ENCODE peak calls at places on chromosome 1, in six cellular contexts. Y is IMR-90, Z is mesenchymal stem cell, P is H1, S is H9, L is trophoblast cell. F is an unnamed sample.

GRCh38 chr1:230127105-230128054 is 60.3 kb downstream of the GALNT2 start:
- DNase-seq in Y (no peak), Z (no peak), P (no peak), S (no peak), L (no peak), F (no peak)

GRCh38 chr1:58883037-58883887 is 99.4 kb upstream of the JUN start:
- DNase-seq in Y (peak; percentile 97), Z (peak; percentile 88), P (no peak), S (no peak), L (peak; percentile 45), F (no peak)

GRCh38 chr1:26405281-26405915 is 5.2 kb upstream of the LIN28A start:
- DNase-seq in Y (peak; percentile 70), Z (no peak), P (no peak), S (no peak), L (peak; percentile 89), F (no peak)

GRCh38 chr1:55695151-55695550 is 480.0 kb upstream of the USP24 start:
- DNase-seq in Y (no peak), Z (no peak), P (no peak), S (no peak), L (peak; percentile 32), F (no peak)

GRCh38 chr1:47914218-47914937 is 82.8 kb downstream of the TRABD2B start:
- DNase-seq in Y (no peak), Z (no peak), P (no peak), S (no peak), L (no peak), F (no peak)

GRCh38 chr1:3275471-3276340 is 178.8 kb upstream of the ARHGEF16 start:
- DNase-seq in Y (peak; percentile 1), Z (no peak), P (no peak), S (no peak), L (no peak), F (no peak)

GRCh38 chr1:33111965-33112364 is 31.0 kb downstream of the AZIN2 start:
- DNase-seq in Y (peak; percentile 44), Z (peak; percentile 20), P (no peak), S (no peak), L (peak; percentile 31), F (no peak)

GRCh38 chr1:215894617-215895016 is 327.5 kb downstream of the KCTD3 start:
- DNase-seq in Y (no peak), Z (no peak), P (no peak), S (no peak), L (no peak), F (no peak)

GRCh38 chr1:160178731-160179130 is 11.6 kb upstream of the CASQ1 start:
- DNase-seq in Y (no peak), Z (no peak), P (no peak), S (no peak), L (peak; percentile 75), F (no peak)

GRCh38 chr1:62198781-62199125 is 4.1 kb downstream of the L1TD1 start:
- DNase-seq in Y (no peak), Z (no peak), P (no peak), S (no peak), L (peak; percentile 13), F (no peak)

DNA sequence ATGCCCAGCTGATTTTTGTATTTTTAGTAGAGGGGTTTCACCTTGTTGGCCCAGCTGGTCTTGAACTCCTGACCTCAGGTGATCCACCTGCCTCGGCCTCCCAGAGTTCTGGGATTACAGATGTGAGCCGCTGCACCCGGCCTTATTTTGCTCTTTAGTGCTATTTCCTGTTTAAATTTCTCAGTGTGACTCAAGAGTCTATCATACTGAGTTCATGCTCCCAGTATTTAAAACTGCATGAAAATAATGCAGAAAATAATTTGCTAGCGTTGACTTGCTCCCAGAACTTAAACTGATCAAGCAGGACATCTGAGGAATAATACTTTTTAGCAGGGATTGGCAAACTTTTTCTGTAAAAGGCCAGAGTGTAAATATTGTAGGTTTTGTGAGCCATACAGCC is 86.4 kb upstream of the C1orf21 start:
- DNase-seq in Y (peak; percentile 76), Z (peak; percentile 38), P (no peak), S (no peak), L (no peak), F (no peak)
- H4K91ac ChIP-seq in Y (peak overlapping the region; percentile 48), Z (no peak overlapping the region), P (no peak overlapping the region), S (no peak overlapping the region), L (no peak overlapping the region), F (no peak overlapping the region)

GRCh38 chr1:205456868-205457724 is 1.3 kb upstream of the BLACAT1 start:
- DNase-seq in Y (no peak), Z (no peak), P (peak; percentile 86), S (peak; percentile 89), L (peak; percentile 40), F (no peak)
- H2BK120ac ChIP-seq in Y (no peak overlapping the region), Z (no peak overlapping the region), P (no peak overlapping the region), S (no peak overlapping the region), L (no peak overlapping the region), F (peak overlapping the region; percentile 90)

GRCh38 chr1:15733218-15733725 is 2.8 kb upstream of the SLC25A34 start:
- DNase-seq in Y (no peak), Z (no peak), P (no peak), S (no peak), L (no peak), F (no peak)

GRCh38 chr1:15735304-15736034 is 589 bp upstream of the SLC25A34 start:
- DNase-seq in Y (no peak), Z (no peak), P (no peak), S (no peak), L (peak; percentile 52), F (no peak)

GRCh38 chr1:15734901-15735300 is 1.2 kb upstream of the SLC25A34 start:
- DNase-seq in Y (no peak), Z (no peak), P (no peak), S (no peak), L (peak; percentile 92), F (no peak)

GRCh38 chr1:15733726-15734226 is 2.3 kb upstream of the SLC25A34 start:
- DNase-seq in Y (no peak), Z (no peak), P (no peak), S (no peak), L (no peak), F (no peak)

GRCh38 chr1:15734296-15734695 is 1.8 kb upstream of the SLC25A34 start:
- DNase-seq in Y (no peak), Z (no peak), P (no peak), S (no peak), L (no peak), F (no peak)
- H4K91ac ChIP-seq in Y (no peak overlapping the region), Z (no peak overlapping the region), P (no peak overlapping the region), S (no peak overlapping the region), L (peak overlapping the region; percentile 3), F (no peak overlapping the region)

GRCh38 chr1:214330715-214331114 is 49.8 kb downstream of the SMYD2 start:
- DNase-seq in Y (no peak), Z (no peak), P (no peak), S (no peak), L (no peak), F (no peak)
- H2BK120ac ChIP-seq in Y (no peak overlapping the region), Z (no peak overlapping the region), P (no peak overlapping the region), S (no peak overlapping the region), L (peak overlapping the region; percentile 8), F (no peak overlapping the region)

GRCh38 chr1:178488393-178488792 is 8.4 kb downstream of the CLEC20A start:
- DNase-seq in Y (no peak), Z (no peak), P (no peak), S (no peak), L (no peak), F (no peak)

GRCh38 chr1:178490967-178491366 is 5.8 kb downstream of the CLEC20A start:
- DNase-seq in Y (no peak), Z (no peak), P (no peak), S (no peak), L (no peak), F (no peak)

GRCh38 chr1:178491721-178492120 is 5.0 kb downstream of the CLEC20A start:
- DNase-seq in Y (no peak), Z (no peak), P (no peak), S (no peak), L (no peak), F (no peak)

GRCh38 chr1:178489399-178489798 is 7.4 kb downstream of the CLEC20A start:
- DNase-seq in Y (no peak), Z (no peak), P (no peak), S (no peak), L (no peak), F (no peak)

GRCh38 chr1:178490136-178490535 is 6.6 kb downstream of the CLEC20A start:
- DNase-seq in Y (no peak), Z (no peak), P (peak; percentile 33), S (no peak), L (no peak), F (no peak)
- H4K91ac ChIP-seq in Y (no peak overlapping the region), Z (no peak overlapping the region), P (no peak overlapping the region), S (no peak overlapping the region), L (no peak overlapping the region), F (no peak overlapping the region)

GRCh38 chr1:167720965-167721616 is 691 bp upstream of the MPZL1 start:
- DNase-seq in Y (peak; percentile 68), Z (peak; percentile 66), P (no peak), S (no peak), L (peak; percentile 31), F (peak; percentile 12)

GRCh38 chr1:167722152-167722869 is 529 bp downstream of the MPZL1 start:
- DNase-seq in Y (peak; percentile 19), Z (peak; percentile 60), P (no peak), S (peak; percentile 55), L (peak; percentile 43), F (peak; percentile 58)

GRCh38 chr1:167717351-167717750 is 4.4 kb upstream of the MPZL1 start:
- DNase-seq in Y (peak; percentile 64), Z (peak; percentile 66), P (no peak), S (no peak), L (peak; percentile 77), F (no peak)

GRCh38 chr1:167721617-167722151 is at the start of gene MPZL1:
- DNase-seq in Y (peak; percentile 92), Z (peak; percentile 94), P (peak; percentile 98), S (peak; percentile 92), L (peak; percentile 97), F (peak; percentile 93)

DNA sequence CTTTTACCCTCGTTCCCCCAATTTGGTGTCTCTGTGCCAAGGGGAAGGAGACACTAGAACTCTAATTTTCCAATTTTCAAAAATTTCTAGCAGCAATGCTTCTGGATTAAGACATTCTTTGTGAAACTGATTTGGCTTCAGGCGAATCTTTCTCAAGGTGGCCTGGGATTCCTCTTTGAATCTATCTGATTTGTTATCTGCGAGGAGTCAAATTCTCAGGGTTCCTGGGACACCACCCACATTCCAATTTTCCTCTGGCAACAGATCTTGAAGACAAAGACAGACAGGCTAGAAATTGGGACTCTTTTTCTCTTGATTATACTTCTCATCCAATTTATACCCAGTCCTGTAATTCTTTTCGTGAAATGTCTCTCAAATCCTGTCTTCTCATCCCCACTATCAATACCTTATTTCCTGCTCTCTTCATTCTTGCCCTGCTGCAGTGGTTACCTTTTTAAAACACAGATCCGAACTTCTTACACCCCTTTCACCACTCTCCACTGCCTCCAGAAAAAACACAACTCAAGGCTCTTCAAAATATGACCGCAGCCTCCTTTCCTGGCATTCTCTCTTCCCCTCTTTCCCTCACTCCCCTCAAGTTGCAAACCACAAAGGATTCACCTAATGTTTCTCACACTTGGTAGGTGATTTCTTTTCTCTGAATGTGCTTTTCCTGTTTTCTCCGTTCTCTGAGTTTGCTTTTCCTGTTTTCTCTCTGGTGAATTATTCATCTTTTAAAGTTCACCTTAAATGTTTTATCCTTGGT is 2.7 kb upstream of the MPZL1 start:
- DNase-seq in Y (no peak), Z (no peak), P (no peak), S (no peak), L (peak; percentile 78), F (no peak)
- H2BK120ac ChIP-seq in Y (peak overlapping the region; percentile 24), Z (no peak overlapping the region), P (no peak overlapping the region), S (no peak overlapping the region), L (peak overlapping the region; percentile 99), F (no peak overlapping the region)

GRCh38 chr1:242034393-242034792 is 35.5 kb upstream of the MAP1LC3C start:
- DNase-seq in Y (no peak), Z (no peak), P (no peak), S (no peak), L (no peak), F (no peak)
- H4K91ac ChIP-seq in Y (no peak overlapping the region), Z (no peak overlapping the region), P (no peak overlapping the region), S (no peak overlapping the region), L (no peak overlapping the region), F (no peak overlapping the region)

F was measured in neuronal stem cell.